ENCODE peak calls at places on chromosomes 16 and 17, in eight cellular contexts. N is heart left ventricle; P is trophoblast cell; D is neural progenitor cell; J is sigmoid colon; H is endothelial cell of umbilical vein; U is lower lobe of right lung; O is effector memory CD4-positive, alpha-beta T cell. Z is an unnamed sample.

GRCh38 chr16:24497405-24497804 is 42.0 kb upstream of the RBBP6 start:
- DNase-seq in N (no peak), P (no peak), D (no peak), J (no peak), H (no peak), U (no peak), O (no peak), Z (no peak)

GRCh38 chr16:50303605-50304466 is 37.5 kb downstream of the ADCY7 start:
- DNase-seq in N (no peak), P (no peak), D (no peak), J (peak), H (no peak), U (peak), O (no peak), Z (no peak)

GRCh38 chr16:57892447-57893096 is 78.4 kb downstream of the CNGB1 start:
- DNase-seq in N (no peak), P (peak), D (no peak), J (no peak), H (no peak), U (peak), O (no peak), Z (no peak)

GRCh38 chr16:266258-267164 is 9.2 kb downstream of the RGS11 start:
- DNase-seq in N (no peak), P (no peak), D (no peak), J (no peak), H (no peak), U (no peak), O (no peak), Z (no peak)

GRCh38 chr17:205176-205538 is 23.7 kb upstream of the DOC2B start:
- DNase-seq in N (no peak), P (no peak), D (no peak), J (peak), H (no peak), U (no peak), O (no peak), Z (no peak)

GRCh38 chr17:9509236-9509813 is 66.3 kb downstream of the STX8 start:
- DNase-seq in N (no peak), P (no peak), D (no peak), J (no peak), H (peak), U (no peak), O (no peak), Z (no peak)

GRCh38 chr16:23587726-23588125 is 8.4 kb downstream of the NDUFAB1 start:
- DNase-seq in N (no peak), P (no peak), D (no peak), J (no peak), H (no peak), U (no peak), O (no peak), Z (no peak)

GRCh38 chr17:57902800-57903759 is 52.1 kb downstream of the CUEDC1 start:
- DNase-seq in N (peak), P (peak), D (no peak), J (peak), H (peak), U (peak), O (no peak), Z (no peak)

GRCh38 chr17:78185981-78186688 is 717 bp downstream of the TK1 start:
- DNase-seq in N (peak), P (no peak), D (peak), J (no peak), H (no peak), U (peak), O (no peak), Z (no peak)

GRCh38 chr16:48374255-48374654 is 11.0 kb downstream of the SIAH1 start:
- DNase-seq in N (no peak), P (no peak), D (no peak), J (no peak), H (no peak), U (no peak), O (no peak), Z (no peak)

GRCh38 chr17:60971515-60972369 is 294.1 kb downstream of the BCAS3 start:
- DNase-seq in N (no peak), P (peak), D (peak), J (no peak), H (peak), U (no peak), O (peak), Z (peak)

GRCh38 chr17:37657202-37657601 is 14.0 kb upstream of the DDX52 start:
- DNase-seq in N (no peak), P (no peak), D (no peak), J (no peak), H (no peak), U (no peak), O (no peak), Z (no peak)

GRCh38 chr17:12985431-12986285 is 32.2 kb downstream of the ELAC2 start:
- DNase-seq in N (peak), P (no peak), D (no peak), J (no peak), H (no peak), U (no peak), O (no peak), Z (no peak)

GRCh38 chr17:70629902-70630301 is 460.6 kb downstream of the KCNJ2 start:
- DNase-seq in N (no peak), P (no peak), D (no peak), J (no peak), H (peak), U (no peak), O (no peak), Z (no peak)

GRCh38 chr17:67491009-67491677 is 114.1 kb downstream of the PITPNC1 start:
- DNase-seq in N (peak), P (peak), D (peak), J (peak), H (peak), U (peak), O (no peak), Z (no peak)

GRCh38 chr17:38465420-38466345 is 37.4 kb downstream of the ARHGAP23 start:
- DNase-seq in N (peak), P (no peak), D (no peak), J (peak), H (no peak), U (peak), O (no peak), Z (no peak)

GRCh38 chr16:80804061-80804450 is 342 bp downstream of the CDYL2 start:
- DNase-seq in N (peak), P (no peak), D (no peak), J (no peak), H (peak), U (peak), O (peak), Z (peak)

GRCh38 chr16:72554935-72555334 is 383.0 kb upstream of the PMFBP1 start:
- DNase-seq in N (no peak), P (peak), D (no peak), J (no peak), H (no peak), U (no peak), O (no peak), Z (no peak)

GRCh38 chr17:16915752-16916556 is 56.0 kb downstream of the TNFRSF13B start:
- DNase-seq in N (peak), P (peak), D (peak), J (no peak), H (peak), U (peak), O (no peak), Z (no peak)

GRCh38 chr17:63474914-63475460 is 1.9 kb upstream of the ACE start:
- DNase-seq in N (no peak), P (no peak), D (no peak), J (no peak), H (no peak), U (no peak), O (no peak), Z (no peak)

GRCh38 chr17:77736207-77736600 is 222.3 kb upstream of the TNRC6C start:
- DNase-seq in N (peak), P (no peak), D (peak), J (no peak), H (no peak), U (no peak), O (no peak), Z (no peak)

GRCh38 chr17:40070895-40071719 is 8.3 kb downstream of the THRA start:
- DNase-seq in N (peak), P (no peak), D (peak), J (peak), H (no peak), U (peak), O (no peak), Z (no peak)

GRCh38 chr16:49354991-49355390 is 18.6 kb upstream of the C16orf78 start:
- DNase-seq in N (no peak), P (no peak), D (no peak), J (no peak), H (no peak), U (no peak), O (no peak), Z (no peak)

GRCh38 chr16:53282975-53283946 is 151.0 kb upstream of the RBL2 start:
- DNase-seq in N (no peak), P (no peak), D (peak), J (no peak), H (peak), U (no peak), O (no peak), Z (no peak)

GRCh38 chr16:14454391-14454790 is 175.7 kb downstream of the PARN start:
- DNase-seq in N (no peak), P (no peak), D (no peak), J (no peak), H (no peak), U (no peak), O (no peak), Z (no peak)

GRCh38 chr16:27708651-27709050 is 158.7 kb downstream of the KATNIP start:
- DNase-seq in N (no peak), P (no peak), D (no peak), J (peak), H (no peak), U (no peak), O (no peak), Z (no peak)

GRCh38 chr16:66439051-66439730 is 12.1 kb downstream of the BEAN1 start:
- DNase-seq in N (no peak), P (no peak), D (no peak), J (no peak), H (no peak), U (no peak), O (no peak), Z (no peak)

GRCh38 chr16:19926449-19927390 is 42.1 kb upstream of the GPRC5B start:
- DNase-seq in N (no peak), P (no peak), D (no peak), J (no peak), H (peak), U (no peak), O (no peak), Z (no peak)

GRCh38 chr16:11792404-11793260 is 4.4 kb downstream of the ZC3H7A start:
- DNase-seq in N (no peak), P (no peak), D (no peak), J (no peak), H (no peak), U (peak), O (no peak), Z (no peak)

GRCh38 chr17:8153550-8153956 is 1.3 kb upstream of the PER1 start:
- DNase-seq in N (peak), P (no peak), D (peak), J (peak), H (peak), U (peak), O (peak), Z (no peak)

GRCh38 chr16:89922884-89923639 is at the start of gene TUBB3:
- DNase-seq in N (peak), P (peak), D (peak), J (no peak), H (peak), U (peak), O (no peak), Z (no peak)

GRCh38 chr17:80584171-80584905 is 39.7 kb downstream of the RPTOR start:
- DNase-seq in N (no peak), P (no peak), D (no peak), J (no peak), H (no peak), U (no peak), O (no peak), Z (no peak)

GRCh38 chr17:2455956-2456355 is 55.1 kb upstream of the MNT start:
- DNase-seq in N (no peak), P (no peak), D (no peak), J (no peak), H (no peak), U (no peak), O (no peak), Z (no peak)
- H3K27ac ChIP-seq in N (no peak), P (no peak), D (no peak), J (no peak), H (no peak), U (no peak), O (no peak), Z (no peak)

GRCh38 chr17:47850692-47851573 is at the start of gene SP6:
- DNase-seq in N (peak), P (peak), D (peak), J (no peak), H (peak), U (peak), O (peak), Z (peak)
- H3K4me3 ChIP-seq in N (peak), P (peak), D (peak), J (peak), H (no peak), U (peak), O (peak), Z (peak)

DNA sequence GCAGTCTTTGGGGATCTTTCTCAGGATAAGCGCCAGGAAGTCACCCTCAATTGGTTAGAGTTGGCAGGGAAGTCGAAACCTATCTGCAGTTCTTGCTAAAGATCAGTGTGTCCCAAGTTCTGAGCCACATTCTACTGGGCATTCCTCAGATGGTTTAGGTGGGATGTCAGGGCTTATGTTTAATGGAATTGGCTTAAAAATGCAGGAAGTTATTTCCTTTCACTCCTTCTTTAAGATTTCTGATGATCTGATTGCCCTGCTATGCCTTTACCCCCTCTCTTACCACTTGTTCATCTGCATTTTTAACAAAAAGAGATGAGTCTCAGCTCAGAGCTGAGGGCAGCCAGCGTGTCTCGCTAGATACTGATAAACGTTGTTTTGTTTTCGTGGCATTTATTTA is 30.8 kb downstream of the FOXL1 start:
- DNase-seq in N (no peak), P (peak), D (no peak), J (no peak), H (no peak), U (no peak), O (no peak), Z (no peak)
- H3K27ac ChIP-seq in N (no peak), P (peak), D (no peak), J (no peak), H (no peak), U (no peak), O (no peak), Z (no peak)

DNA sequence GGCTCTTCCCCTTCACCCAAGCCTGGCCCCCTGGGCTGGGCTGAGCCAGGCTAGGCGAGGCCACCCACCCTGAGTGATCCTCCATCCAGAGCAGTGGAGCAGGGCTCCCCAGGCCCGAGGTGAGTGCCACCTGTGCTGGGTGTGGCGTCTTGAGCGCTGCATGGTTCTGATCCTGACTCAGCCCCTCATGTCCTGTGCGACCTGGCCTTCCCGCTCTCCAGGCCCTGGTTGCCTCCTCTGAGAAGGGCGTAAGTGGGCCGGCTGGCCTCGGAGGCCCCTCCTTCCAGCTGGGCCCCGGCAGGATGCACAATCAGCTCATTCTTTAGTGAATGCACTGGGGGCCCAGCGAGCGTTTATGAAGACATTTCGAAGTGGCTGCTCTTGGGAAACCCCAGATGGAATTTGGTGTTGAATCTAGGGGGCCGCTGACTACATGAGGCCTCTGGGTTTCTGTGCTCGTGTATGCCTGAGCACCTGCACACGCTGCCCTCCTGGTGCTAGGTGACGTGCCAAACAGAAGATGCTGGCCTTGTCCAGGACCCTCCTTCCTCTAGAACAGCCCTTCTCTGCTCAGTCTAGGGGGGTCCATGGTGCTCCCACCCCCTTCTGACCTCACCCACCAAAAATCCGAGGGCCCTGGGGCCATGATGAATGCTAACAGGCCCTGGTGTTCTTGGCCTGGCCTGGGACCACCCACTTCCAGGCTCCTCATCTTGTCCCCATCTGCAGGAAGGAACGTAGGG is 3.7 kb upstream of the TMEM92 start:
- DNase-seq in N (peak), P (no peak), D (peak), J (peak), H (no peak), U (peak), O (no peak), Z (no peak)
- H3K4me3 ChIP-seq in N (no peak), P (no peak), D (no peak), J (no peak), H (no peak), U (no peak), O (no peak), Z (no peak)

Z was measured in CD8-positive, alpha-beta memory T cell.